ENCODE peak calls at places on chromosomes 4 and X, in ten cellular contexts. B is heart right ventricle; S is ascending aorta; N is brain microvascular endothelial cell; H is dorsolateral prefrontal cortex; Q is CD8-positive, alpha-beta memory T cell; U is mesendoderm; C is effector memory CD4-positive, alpha-beta T cell; G is HepG2; T is heart left ventricle. I is an unnamed sample.

GRCh38 chrX:48522291-48522690 is 683 bp downstream of the EBP start:
- DNase-seq in G (peak), C (no peak), N (no peak), T (no peak), Q (no peak), U (no peak), S (no peak), H (no peak), B (no peak), I (no peak)

GRCh38 chr4:11748169-11748872 is 319.6 kb upstream of the HS3ST1 start:
- DNase-seq in U (no peak), T (no peak), N (peak), B (no peak), C (no peak), H (no peak), Q (no peak), G (no peak), S (no peak), I (no peak)

GRCh38 chr4:8762951-8763735 is 108.5 kb downstream of the HMX1 start:
- DNase-seq in U (no peak), H (no peak), C (no peak), T (no peak), N (no peak), G (no peak), S (no peak), Q (peak), B (no peak), I (peak)

GRCh38 chr4:153676984-153677383 is 7.1 kb upstream of the TLR2 start:
- DNase-seq in U (no peak), T (no peak), B (no peak), S (no peak), G (no peak), Q (no peak), C (no peak), H (no peak), N (peak), I (no peak)

GRCh38 chr4:185845966-185846365 is 34.0 kb upstream of the SORBS2 start:
- DNase-seq in B (no peak), S (no peak), G (no peak), U (no peak), N (no peak), T (no peak), C (no peak), H (no peak), Q (no peak), I (no peak)

GRCh38 chrX:10519761-10520160 is 100.6 kb downstream of the MID1 start:
- DNase-seq in S (no peak), B (no peak), T (no peak), Q (no peak), U (peak), H (no peak), N (no peak), C (no peak), G (no peak), I (no peak)

GRCh38 chr4:3466691-3467600 is 3.8 kb downstream of the DOK7 start:
- DNase-seq in G (no peak), T (peak), C (no peak), Q (no peak), B (peak), S (no peak), N (no peak), U (no peak), H (no peak), I (no peak)

GRCh38 chrX:110992611-110993010 is 103.4 kb upstream of the PAK3 start:
- DNase-seq in H (no peak), C (peak), U (peak), Q (peak), G (peak), B (no peak), N (peak), T (no peak), S (no peak), I (no peak)

GRCh38 chr4:168337550-168337940 is 19.0 kb upstream of the DDX60 start:
- DNase-seq in S (no peak), C (no peak), G (no peak), T (no peak), N (peak), U (no peak), Q (no peak), B (no peak), H (no peak), I (no peak)

GRCh38 chr4:13919021-13919441 is 291.5 kb upstream of the BOD1L1 start:
- DNase-seq in Q (no peak), S (no peak), B (no peak), N (peak), G (no peak), H (no peak), T (no peak), C (no peak), U (no peak), I (no peak)

GRCh38 chrX:10085223-10085622 is 71.6 kb upstream of the CLCN4 start:
- DNase-seq in G (no peak), S (no peak), T (no peak), B (no peak), U (peak), C (no peak), N (no peak), H (no peak), Q (no peak), I (no peak)

GRCh38 chrX:150544835-150545790 is 23.3 kb upstream of the MTM1 start:
- DNase-seq in B (no peak), U (no peak), S (peak), Q (no peak), N (no peak), G (no peak), H (no peak), T (peak), C (no peak), I (no peak)

GRCh38 chrX:3345281-3346081 is 971 bp downstream of the MXRA5 start:
- DNase-seq in H (no peak), N (no peak), S (no peak), G (no peak), Q (no peak), U (peak), C (no peak), T (peak), B (peak), I (peak)

GRCh38 chr4:173270312-173271027 is 63.7 kb downstream of the HMGB2 start:
- DNase-seq in G (no peak), T (no peak), S (no peak), H (no peak), N (no peak), Q (no peak), C (no peak), B (no peak), U (no peak), I (no peak)
- H3K27ac ChIP-seq in G (no peak), T (no peak), S (no peak), H (no peak), N (no peak), Q (no peak), C (no peak), B (no peak), U (no peak), I (no peak)

DNA sequence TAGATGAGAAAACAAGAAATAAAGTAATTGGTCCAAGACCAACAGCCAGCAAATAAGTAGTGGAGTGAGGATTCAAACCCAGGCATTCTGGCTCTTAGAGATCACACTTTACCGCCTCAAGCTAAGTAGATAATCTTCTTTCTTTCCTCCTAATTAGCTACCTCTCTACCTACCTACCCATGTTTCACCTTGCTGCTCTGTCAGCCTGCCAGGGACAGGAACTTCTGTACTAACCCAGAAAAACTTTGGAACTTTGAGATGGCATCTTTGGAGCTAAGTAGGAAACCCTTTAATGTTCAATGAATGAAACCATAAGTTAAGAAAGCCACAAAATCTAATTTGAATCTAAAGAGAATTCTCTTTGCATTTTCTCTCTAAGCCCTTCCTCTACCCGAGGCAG is 145.2 kb downstream of the CHRNA9 start:
- DNase-seq in T (no peak), Q (no peak), U (no peak), C (no peak), H (no peak), S (no peak), G (no peak), B (no peak), N (no peak), I (no peak)
- H3K27ac ChIP-seq in T (no peak), Q (no peak), U (no peak), C (no peak), H (no peak), S (no peak), G (no peak), B (no peak), N (no peak), I (no peak)

DNA sequence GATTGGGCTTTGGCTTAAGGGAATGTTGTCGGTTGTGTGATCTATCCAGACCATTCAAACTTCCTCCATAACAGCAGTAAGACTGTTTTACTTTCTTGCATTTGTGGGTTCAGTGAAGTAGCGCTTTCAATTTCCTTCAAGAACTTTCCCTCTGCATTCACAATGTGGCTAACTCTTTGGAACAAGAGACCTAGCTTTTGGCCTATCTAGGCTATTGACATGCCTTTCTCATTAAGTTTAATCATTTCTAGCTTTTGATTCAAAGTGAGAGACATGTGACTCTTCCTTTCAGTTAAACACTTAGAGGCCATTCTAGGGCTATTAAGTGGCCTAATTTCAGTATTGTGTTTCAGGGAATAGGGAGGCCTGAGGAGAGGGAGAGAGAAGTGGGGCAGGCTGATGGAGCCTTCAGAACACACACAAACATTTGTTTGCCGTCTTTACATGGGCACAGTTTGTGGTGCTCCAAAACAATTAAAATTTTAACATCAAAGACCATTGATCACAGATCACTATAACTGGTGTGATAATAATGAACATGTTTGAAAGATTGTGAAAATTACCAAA is 34.1 kb downstream of the ADH5 start:
- DNase-seq in N (no peak), C (no peak), U (no peak), T (no peak), S (no peak), G (no peak), Q (no peak), B (no peak), H (no peak), I (no peak)
- H3K27ac ChIP-seq in N (no peak), C (no peak), U (no peak), T (no peak), S (no peak), G (no peak), Q (no peak), B (no peak), H (no peak), I (no peak)

GRCh38 chr4:75630174-75630931 is at the start of gene CDKL2:
- DNase-seq in T (peak), H (peak), S (peak), G (no peak), C (peak), U (peak), Q (peak), N (peak), B (peak), I (peak)
- H3K27ac ChIP-seq in T (no peak), H (peak), S (peak), G (no peak), C (peak), U (no peak), Q (peak), N (no peak), B (no peak), I (peak)

DNA sequence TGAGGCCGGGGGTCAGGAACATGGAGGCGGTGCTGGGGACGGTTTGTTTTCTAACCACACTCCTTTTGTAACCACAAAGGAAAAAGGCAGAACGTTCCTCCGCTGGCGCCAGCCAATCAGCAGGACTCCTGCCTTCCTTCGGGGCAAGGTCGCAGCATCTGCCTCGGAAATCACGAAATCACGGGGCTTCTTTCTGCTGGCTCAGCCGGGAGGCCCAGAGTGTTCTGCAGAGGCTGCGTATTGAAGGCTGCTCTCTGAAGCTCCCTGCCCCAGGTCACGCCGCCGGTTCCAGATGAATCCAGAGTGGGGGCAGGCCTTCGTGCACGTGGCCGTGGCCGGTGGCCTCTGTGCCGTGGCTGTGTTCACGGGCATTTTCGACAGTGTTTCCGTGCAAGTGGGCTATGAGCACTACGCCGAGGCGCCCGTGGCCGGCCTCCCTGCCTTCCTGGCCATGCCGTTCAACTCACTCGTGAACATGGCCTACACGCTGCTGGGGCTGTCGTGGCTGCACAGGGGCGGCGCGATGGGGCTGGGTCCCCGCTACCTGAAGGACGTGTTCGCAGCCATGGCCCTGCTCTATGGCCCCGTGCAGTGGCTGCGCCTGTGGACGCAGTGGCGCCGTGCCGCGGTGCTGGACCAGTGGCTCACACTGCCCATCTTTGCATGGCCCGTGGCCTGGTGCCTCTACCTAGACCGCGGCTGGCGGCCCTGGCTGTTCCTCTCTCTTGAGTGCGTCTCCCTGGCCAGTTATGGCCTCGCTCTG is 9.4 kb downstream of the TMEM187 start:
- DNase-seq in C (peak), S (no peak), U (no peak), Q (peak), N (no peak), B (peak), G (no peak), T (peak), H (no peak), I (peak)
- H3K27ac ChIP-seq in C (peak), S (no peak), U (no peak), Q (no peak), N (no peak), B (no peak), G (no peak), T (no peak), H (peak), I (peak)

DNA sequence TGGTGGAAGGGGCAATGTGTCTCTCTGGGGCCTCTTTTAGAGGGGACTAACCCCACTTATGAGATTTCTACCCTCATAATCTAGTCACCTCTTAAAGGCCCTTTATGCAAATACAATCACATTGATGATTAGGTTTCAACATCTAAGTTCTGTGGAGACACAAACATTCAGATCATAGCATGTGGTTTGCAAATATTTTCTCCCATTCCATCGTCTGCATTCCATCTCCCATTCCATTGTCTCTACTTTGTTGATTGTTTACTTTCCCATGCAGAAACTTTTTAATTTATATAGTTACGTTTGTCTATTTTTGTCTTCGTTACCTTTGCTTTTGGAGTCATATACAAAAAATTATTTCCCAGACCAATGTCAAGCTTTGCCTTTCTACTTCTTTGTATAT is 927.5 kb upstream of the INTU start:
- DNase-seq in Q (no peak), T (no peak), B (no peak), G (no peak), N (peak), H (no peak), U (peak), C (no peak), S (no peak), I (no peak)
- H3K27ac ChIP-seq in Q (no peak), T (no peak), B (no peak), G (no peak), N (no peak), H (no peak), U (no peak), C (no peak), S (no peak), I (no peak)

GRCh38 chr4:152063301-152064235 is 302.8 kb upstream of the GATB start:
- DNase-seq in B (no peak), H (no peak), Q (peak), T (no peak), U (peak), G (no peak), C (peak), S (no peak), N (no peak), I (no peak)

GRCh38 chr4:152064753-152065152 is 303.9 kb upstream of the GATB start:
- DNase-seq in C (no peak), T (no peak), U (no peak), G (no peak), B (no peak), H (no peak), N (no peak), S (no peak), Q (no peak), I (no peak)

GRCh38 chr4:152065545-152065944 is 304.7 kb upstream of the GATB start:
- DNase-seq in G (no peak), S (no peak), Q (no peak), T (no peak), H (no peak), C (no peak), N (no peak), U (no peak), B (no peak), I (no peak)

DNA sequence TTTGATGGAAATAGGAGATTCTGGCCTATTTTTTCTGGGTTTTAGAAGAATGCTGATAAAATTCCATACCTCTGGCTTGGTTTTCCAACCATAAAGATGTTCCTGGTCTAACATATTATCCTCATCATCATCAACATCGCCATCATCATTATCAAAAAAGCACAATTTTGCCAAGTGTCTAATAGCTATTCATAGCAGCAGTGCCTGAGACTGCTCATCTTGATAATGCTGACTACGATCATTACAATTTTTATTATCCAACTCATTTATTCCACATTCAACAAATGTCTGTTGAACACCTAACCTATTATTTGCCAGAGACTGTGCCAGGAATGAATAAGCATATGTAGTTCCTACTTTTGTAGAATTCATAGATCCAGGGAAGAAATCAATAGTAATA is 303.5 kb upstream of the GATB start:
- DNase-seq in N (no peak), Q (no peak), T (no peak), G (no peak), U (no peak), S (no peak), C (no peak), B (no peak), H (no peak), I (no peak)
- H3K27ac ChIP-seq in N (no peak), Q (no peak), T (no peak), G (no peak), U (no peak), S (no peak), C (no peak), B (peak), H (no peak), I (no peak)

GRCh38 chr4:78566834-78567501 is 15.4 kb downstream of the ANXA3 start:
- DNase-seq in N (no peak), C (no peak), S (no peak), Q (no peak), T (no peak), G (no peak), U (no peak), B (no peak), H (no peak), I (no peak)
- H3K27ac ChIP-seq in N (no peak), C (no peak), S (no peak), Q (no peak), T (no peak), G (no peak), U (no peak), B (no peak), H (no peak), I (peak)

DNA sequence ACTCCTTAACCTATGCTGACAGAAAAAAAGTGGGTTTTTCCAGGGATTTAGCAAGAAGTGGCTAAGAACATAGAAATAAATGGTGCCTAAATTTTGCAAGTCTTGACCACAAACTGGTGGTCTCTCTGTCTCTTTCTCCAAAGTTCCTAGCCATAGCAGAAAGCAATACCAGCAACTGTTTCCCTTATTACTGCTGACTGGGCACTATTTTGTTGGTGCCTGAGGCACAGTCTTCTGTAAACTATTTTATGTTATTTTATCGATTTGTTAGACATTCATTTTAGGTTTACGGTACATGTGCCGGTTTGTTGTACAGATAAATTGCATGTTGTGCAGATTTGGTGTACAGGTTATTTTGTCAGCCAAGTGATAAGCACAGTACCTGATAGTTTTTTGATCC is 234.6 kb upstream of the TECRL start:
- DNase-seq in H (no peak), G (no peak), T (no peak), U (no peak), Q (no peak), N (no peak), S (no peak), C (no peak), B (no peak), I (no peak)
- H3K27ac ChIP-seq in H (no peak), G (no peak), T (no peak), U (no peak), Q (no peak), N (no peak), S (no peak), C (no peak), B (no peak), I (no peak)

GRCh38 chr4:167171928-167172327 is 62.4 kb downstream of the SPOCK3 start:
- DNase-seq in C (no peak), H (no peak), T (no peak), S (no peak), U (no peak), N (no peak), Q (no peak), B (no peak), G (no peak), I (no peak)

DNA sequence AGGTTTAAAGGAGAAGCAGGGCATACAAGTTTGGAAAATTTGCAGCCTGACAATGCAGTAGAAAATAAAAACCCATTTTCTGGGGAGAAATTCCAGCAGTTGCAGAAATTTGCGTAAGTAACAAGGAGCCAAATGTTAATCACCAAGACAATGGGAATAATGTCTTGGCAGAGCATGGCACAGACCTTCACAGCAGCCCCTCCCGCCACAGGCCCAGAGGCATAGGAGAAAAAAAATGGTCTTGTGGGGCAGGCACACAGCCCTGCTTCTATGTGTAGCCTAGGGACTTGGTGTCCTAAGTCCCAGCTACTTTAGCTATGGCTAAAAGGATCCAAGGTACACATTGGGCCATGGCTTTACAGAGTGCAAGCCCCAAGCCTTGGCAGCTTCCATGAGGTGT is 65.7 kb downstream of the SPOCK3 start:
- DNase-seq in B (no peak), T (no peak), H (no peak), U (no peak), Q (no peak), G (no peak), N (no peak), C (no peak), S (no peak), I (no peak)
- H3K27ac ChIP-seq in B (no peak), T (no peak), H (peak), U (no peak), Q (no peak), G (no peak), N (no peak), C (no peak), S (no peak), I (no peak)

I was measured in upper lobe of right lung.